ENCODE peak calls at places on chromosomes 1 and 21, in eight cellular contexts. W is breast epithelium, Y is T follicular helper cell, I is AG10803, B is AG20443, A is head of caudate nucleus, J is upper lobe of right lung, C is GDM1. O is an unnamed sample.
A peak's percentile ranks its signal among the peaks of the same experiment; 100 is the strongest.

GRCh38 chr1:56533621-56534020 is 45.7 kb downstream of the PLPP3 start:
- DNase-seq in W (no peak), Y (no peak), I (no peak), B (no peak), A (no peak), J (no peak), C (no peak), O (no peak)

GRCh38 chr21:27061783-27062182 is 94.9 kb upstream of the ADAMTS5 start:
- DNase-seq in W (no peak), Y (no peak), I (no peak), B (no peak), A (no peak), J (no peak), C (no peak), O (no peak)

GRCh38 chr1:50976890-50977574 is 7.0 kb downstream of the CDKN2C start:
- DNase-seq in W (no peak), Y (no peak), I (peak; percentile 58), B (peak; percentile 61), A (peak; percentile 30), J (peak; percentile 58), C (peak; percentile 49), O (peak; percentile 32)

GRCh38 chr1:204627436-204627835 is 58.1 kb downstream of the LRRN2 start:
- DNase-seq in W (no peak), Y (no peak), I (no peak), B (no peak), A (no peak), J (no peak), C (no peak), O (no peak)

GRCh38 chr21:34186119-34186719 is 112.8 kb downstream of the MRPS6 start:
- DNase-seq in W (no peak), Y (no peak), I (no peak), B (no peak), A (no peak), J (no peak), C (no peak), O (peak; percentile 15)

GRCh38 chr21:41066086-41066938 is 101.6 kb upstream of the BACE2 start:
- DNase-seq in W (no peak), Y (no peak), I (no peak), B (no peak), A (no peak), J (no peak), C (no peak), O (peak; percentile 7)

GRCh38 chr1:203906932-203907331 is 45.5 kb downstream of the SNRPE start:
- DNase-seq in W (no peak), Y (no peak), I (peak; percentile 90), B (peak; percentile 86), A (no peak), J (no peak), C (no peak), O (peak; percentile 92)

GRCh38 chr1:205950280-205950679 is 7.0 kb upstream of the SLC26A9 start:
- DNase-seq in W (peak; percentile 96), Y (no peak), I (peak; percentile 96), B (peak; percentile 93), A (peak; percentile 33), J (no peak), C (no peak), O (peak; percentile 74)

GRCh38 chr1:212234431-212235298 is 50.5 kb upstream of the PPP2R5A start:
- DNase-seq in W (peak; percentile 30), Y (no peak), I (peak; percentile 95), B (peak; percentile 94), A (no peak), J (no peak), C (peak; percentile 70), O (peak; percentile 95)

GRCh38 chr1:14941865-14942264 is 211.7 kb upstream of the TMEM51 start:
- DNase-seq in W (no peak), Y (no peak), I (peak; percentile 92), B (peak; percentile 52), A (no peak), J (no peak), C (no peak), O (peak; percentile 36)

GRCh38 chr1:39892611-39893595 is 8.8 kb downstream of the MYCL start:
- DNase-seq in W (peak; percentile 54), Y (no peak), I (peak; percentile 83), B (peak; percentile 83), A (peak; percentile 31), J (no peak), C (no peak), O (peak; percentile 85)

GRCh38 chr1:23585321-23586022 is 26.2 kb upstream of the ID3 start:
- DNase-seq in W (no peak), Y (no peak), I (peak; percentile 99), B (peak; percentile 88), A (no peak), J (no peak), C (no peak), O (peak; percentile 98)

GRCh38 chr1:3611170-3612019 is at the start of gene MEGF6:
- DNase-seq in W (peak; percentile 39), Y (peak; percentile 45), I (no peak), B (peak; percentile 79), A (peak; percentile 46), J (peak; percentile 93), C (peak; percentile 77), O (no peak)

GRCh38 chr1:221708076-221708571 is 33.8 kb downstream of the DUSP10 start:
- DNase-seq in W (no peak), Y (no peak), I (peak; percentile 45), B (no peak), A (no peak), J (no peak), C (peak; percentile 93), O (peak; percentile 76)

GRCh38 chr1:155962599-155963211 is 15.6 kb downstream of the ARHGEF2 start:
- DNase-seq in W (no peak), Y (no peak), I (no peak), B (no peak), A (no peak), J (no peak), C (no peak), O (peak; percentile 63)

GRCh38 chr1:245386321-245387002 is 231.7 kb downstream of the KIF26B start:
- DNase-seq in W (no peak), Y (no peak), I (no peak), B (no peak), A (no peak), J (no peak), C (no peak), O (no peak)

GRCh38 chr1:182410620-182411273 is 10.3 kb upstream of the TEDDM1 start:
- DNase-seq in W (no peak), Y (no peak), I (no peak), B (no peak), A (no peak), J (no peak), C (no peak), O (no peak)

GRCh38 chr1:168285419-168285790 is 4.7 kb downstream of the TBX19 start:
- DNase-seq in W (no peak), Y (no peak), I (no peak), B (no peak), A (no peak), J (no peak), C (no peak), O (no peak)

GRCh38 chr1:150626150-150626549 is 3.3 kb downstream of the ENSA start:
- DNase-seq in W (no peak), Y (no peak), I (no peak), B (no peak), A (peak; percentile 78), J (no peak), C (no peak), O (no peak)

GRCh38 chr1:68111804-68112436 is 61.5 kb upstream of the DIRAS3 start:
- DNase-seq in W (peak; percentile 72), Y (no peak), I (peak; percentile 93), B (peak; percentile 88), A (peak; percentile 68), J (no peak), C (no peak), O (peak; percentile 89)

GRCh38 chr1:33377013-33377412 is 53.9 kb downstream of the PHC2 start:
- DNase-seq in W (no peak), Y (no peak), I (no peak), B (no peak), A (no peak), J (no peak), C (no peak), O (no peak)

GRCh38 chr1:2804628-2805351 is 3.3 kb upstream of the TTC34 start:
- DNase-seq in W (no peak), Y (no peak), I (no peak), B (no peak), A (no peak), J (peak; percentile 53), C (no peak), O (no peak)

GRCh38 chr1:24418898-24419628 is 3.5 kb downstream of the NIPAL3 start:
- DNase-seq in W (peak; percentile 80), Y (no peak), I (peak; percentile 48), B (peak; percentile 21), A (peak; percentile 55), J (peak; percentile 85), C (peak; percentile 81), O (peak; percentile 67)

GRCh38 chr1:89588480-89588879 is 44.4 kb upstream of the LRRC8C start:
- DNase-seq in W (no peak), Y (no peak), I (no peak), B (no peak), A (no peak), J (no peak), C (no peak), O (no peak)

GRCh38 chr1:41713557-41714327 is 205.0 kb downstream of the HIVEP3 start:
- DNase-seq in W (no peak), Y (no peak), I (peak; percentile 77), B (peak; percentile 81), A (no peak), J (peak; percentile 22), C (no peak), O (peak; percentile 89)

GRCh38 chr1:216183427-216183826 is 239.8 kb downstream of the USH2A start:
- DNase-seq in W (no peak), Y (no peak), I (peak; percentile 17), B (no peak), A (no peak), J (no peak), C (no peak), O (peak; percentile 20)

GRCh38 chr1:4561213-4561612 is 93.2 kb upstream of the AJAP1 start:
- DNase-seq in W (no peak), Y (no peak), I (no peak), B (no peak), A (no peak), J (no peak), C (no peak), O (no peak)

GRCh38 chr1:105664495-105664894 is 1392.0 kb upstream of the PRMT6 start:
- DNase-seq in W (no peak), Y (no peak), I (no peak), B (no peak), A (no peak), J (no peak), C (no peak), O (peak; percentile 1)

GRCh38 chr1:69595486-69595885 is 27.8 kb downstream of the LRRC7 start:
- DNase-seq in W (no peak), Y (no peak), I (no peak), B (no peak), A (no peak), J (no peak), C (no peak), O (no peak)

GRCh38 chr1:116556289-116557006 is 14.4 kb downstream of the CD58 start:
- DNase-seq in W (peak; percentile 19), Y (peak; percentile 45), I (peak; percentile 84), B (peak; percentile 80), A (no peak), J (peak; percentile 72), C (no peak), O (peak; percentile 99)

O was measured in astrocyte.